ENCODE peak calls at places on chromosomes 6 and 20, in six cellular contexts. H is mesenchymal stem cell, S is H1, Z is IMR-90, Y is neuronal stem cell, P is mesendoderm. D is an unnamed sample.

GRCh38 chr20:54168961-54169862 is 4.6 kb downstream of the CYP24A1 start:
- DNase-seq in H (no peak), S (no peak), Z (no peak), Y (no peak), P (no peak), D (no peak)

GRCh38 chr6:166781331-166781730 is 154.3 kb upstream of the RPS6KA2 start:
- DNase-seq in H (no peak), S (no peak), Z (no peak), Y (no peak), P (no peak), D (no peak)

GRCh38 chr6:49713346-49713745 is at the start of gene CRISP2:
- DNase-seq in H (no peak), S (no peak), Z (no peak), Y (no peak), P (no peak), D (peak; percentile 58)

GRCh38 chr6:151391471-151392428 is at the start of gene ZBTB2:
- DNase-seq in H (peak; percentile 92), S (peak; percentile 71), Z (peak; percentile 89), Y (peak; percentile 66), P (peak; percentile 95), D (peak; percentile 80)

GRCh38 chr20:40754372-40754943 is 65.4 kb upstream of the MAFB start:
- DNase-seq in H (peak; percentile 21), S (no peak), Z (no peak), Y (no peak), P (no peak), D (no peak)

GRCh38 chr6:73290435-73290834 is 27.4 kb upstream of the KHDC1 start:
- DNase-seq in H (peak; percentile 40), S (no peak), Z (peak; percentile 58), Y (no peak), P (no peak), D (no peak)

GRCh38 chr6:107737397-107737793 is 86.7 kb downstream of the SCML4 start:
- DNase-seq in H (no peak), S (no peak), Z (no peak), Y (no peak), P (no peak), D (no peak)

GRCh38 chr6:46078294-46078693 is 51.5 kb upstream of the ENPP4 start:
- DNase-seq in H (no peak), S (no peak), Z (no peak), Y (no peak), P (no peak), D (no peak)

GRCh38 chr6:3913077-3913957 is 64.1 kb downstream of the FAM50B start:
- DNase-seq in H (peak; percentile 80), S (peak; percentile 7), Z (peak; percentile 99), Y (no peak), P (peak; percentile 37), D (no peak)

GRCh38 chr6:154932562-154933027 is 62.5 kb upstream of the TIAM2 start:
- DNase-seq in H (peak; percentile 85), S (no peak), Z (peak; percentile 78), Y (no peak), P (peak; percentile 96), D (no peak)

GRCh38 chr20:30284533-30284932 is 972.9 kb upstream of the DEFB115 start:
- DNase-seq in H (no peak), S (no peak), Z (no peak), Y (no peak), P (no peak), D (no peak)

GRCh38 chr6:36962874-36963273 is 8.3 kb downstream of the PI16 start:
- DNase-seq in H (peak; percentile 65), S (peak; percentile 95), Z (peak; percentile 51), Y (peak; percentile 71), P (peak; percentile 96), D (peak; percentile 93)

GRCh38 chr6:151001387-151002063 is 136.0 kb downstream of the MTHFD1L start:
- DNase-seq in H (no peak), S (no peak), Z (no peak), Y (no peak), P (no peak), D (no peak)

GRCh38 chr20:23397961-23398360 is 23.3 kb downstream of the NAPB start:
- DNase-seq in H (peak; percentile 76), S (no peak), Z (peak; percentile 69), Y (no peak), P (peak; percentile 9), D (no peak)

GRCh38 chr6:91606148-91606901 is 1019.5 kb upstream of the MAP3K7 start:
- DNase-seq in H (no peak), S (no peak), Z (no peak), Y (no peak), P (no peak), D (no peak)

GRCh38 chr6:102474041-102474807 is 1080.7 kb downstream of the GRIK2 start:
- DNase-seq in H (no peak), S (no peak), Z (no peak), Y (no peak), P (no peak), D (no peak)

GRCh38 chr20:52104546-52105044 is 87.0 kb downstream of the ZFP64 start:
- DNase-seq in H (peak; percentile 50), S (peak; percentile 86), Z (peak; percentile 8), Y (peak; percentile 46), P (peak; percentile 91), D (peak; percentile 73)

GRCh38 chr6:38310061-38310460 is 329.7 kb downstream of the BTBD9 start:
- DNase-seq in H (no peak), S (no peak), Z (no peak), Y (no peak), P (peak; percentile 85), D (no peak)

GRCh38 chr20:50415516-50416268 is 94.5 kb upstream of the PTPN1 start:
- DNase-seq in H (peak; percentile 89), S (peak; percentile 59), Z (peak; percentile 87), Y (no peak), P (no peak), D (peak; percentile 59)

GRCh38 chr20:884983-885952 is 30.9 kb downstream of the ANGPT4 start:
- DNase-seq in H (peak; percentile 23), S (peak; percentile 82), Z (peak; percentile 26), Y (peak; percentile 59), P (peak; percentile 96), D (peak; percentile 96)

GRCh38 chr6:129577691-129578090 is 132.3 kb downstream of the ARHGAP18 start:
- DNase-seq in H (no peak), S (no peak), Z (no peak), Y (no peak), P (no peak), D (no peak)

GRCh38 chr6:29627762-29628418 is 5.1 kb downstream of the GABBR1 start:
- DNase-seq in H (peak; percentile 91), S (peak; percentile 85), Z (peak; percentile 86), Y (peak; percentile 86), P (peak; percentile 96), D (peak; percentile 94)

DNA sequence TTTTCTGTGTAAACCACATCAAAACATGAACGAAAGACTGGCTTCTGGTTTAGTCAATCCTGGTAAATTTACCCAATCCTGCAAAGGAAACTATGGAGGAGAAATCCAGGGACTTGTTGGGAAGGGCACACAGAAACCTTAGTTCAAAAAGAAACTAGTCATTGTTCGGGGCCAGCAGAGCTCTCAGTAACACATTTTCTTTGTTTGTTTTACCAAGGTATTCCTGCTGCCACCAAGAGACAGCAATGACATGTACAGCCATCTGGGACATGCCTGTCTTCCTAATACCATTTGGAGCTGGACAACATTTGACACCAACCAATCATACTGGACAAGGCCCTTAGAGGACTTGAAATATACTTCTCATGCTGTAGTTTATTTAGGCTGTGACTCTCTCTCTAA is 8.3 kb downstream of the OARD1 start:
- DNase-seq in H (no peak), S (no peak), Z (no peak), Y (no peak), P (no peak), D (no peak)
- H2AK5ac ChIP-seq in H (no peak overlapping the region), S (no peak overlapping the region), Z (no peak overlapping the region), Y (no peak overlapping the region), P (no peak overlapping the region), D (no peak overlapping the region)

GRCh38 chr6:4939241-4939640 is 64.6 kb downstream of the RPP40 start:
- DNase-seq in H (no peak), S (no peak), Z (no peak), Y (no peak), P (no peak), D (no peak)

GRCh38 chr6:4935486-4935885 is 68.4 kb downstream of the RPP40 start:
- DNase-seq in H (no peak), S (no peak), Z (no peak), Y (no peak), P (no peak), D (no peak)

GRCh38 chr6:4935981-4936680 is 67.7 kb downstream of the RPP40 start:
- DNase-seq in H (no peak), S (no peak), Z (no peak), Y (no peak), P (no peak), D (no peak)

GRCh38 chr6:4936681-4937041 is 67.2 kb downstream of the RPP40 start:
- DNase-seq in H (peak; percentile 63), S (no peak), Z (peak; percentile 80), Y (no peak), P (peak; percentile 53), D (no peak)

DNA sequence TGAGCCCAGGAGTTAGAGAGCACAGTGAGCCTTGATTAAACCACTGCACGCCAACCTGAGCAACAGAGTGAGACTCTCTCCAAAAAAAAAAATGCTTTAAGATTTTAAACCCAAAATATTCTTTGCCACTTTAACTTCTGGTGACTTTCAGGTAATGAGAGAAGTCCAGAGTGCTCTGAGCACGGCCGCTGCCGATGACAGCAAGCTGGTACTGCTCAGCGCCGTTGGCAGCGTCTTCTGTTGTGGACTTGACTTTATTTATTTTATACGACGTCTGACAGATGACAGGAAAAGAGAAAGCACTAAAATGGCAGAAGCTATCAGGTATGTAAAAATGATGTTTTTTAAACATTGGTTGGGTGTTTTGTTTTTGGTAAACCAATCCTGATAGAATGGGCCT is 66.4 kb downstream of the RPP40 start:
- DNase-seq in H (no peak), S (no peak), Z (no peak), Y (no peak), P (no peak), D (no peak)
- H3K4me1 ChIP-seq in H (peaks cover 8% of the 10 kb centered on the region), S (peaks cover under 1% of the 10 kb centered on the region), Z (peaks cover 11% of the 10 kb centered on the region), Y (peaks cover 4% of the 10 kb centered on the region), P (peaks cover 3% of the 10 kb centered on the region), D (peaks cover 2% of the 10 kb centered on the region)

GRCh38 chr6:137864812-137865508 is 2.1 kb upstream of the TNFAIP3 start:
- DNase-seq in H (peak; percentile 36), S (no peak), Z (no peak), Y (no peak), P (peak; percentile 90), D (peak; percentile 31)
- H2BK5ac ChIP-seq in H (no peak overlapping the region), S (no peak overlapping the region), Z (no peak overlapping the region), Y (no peak overlapping the region), P (no peak overlapping the region), D (no peak overlapping the region)

GRCh38 chr6:169108753-169109152 is 144.9 kb downstream of the THBS2 start:
- DNase-seq in H (no peak), S (no peak), Z (no peak), Y (no peak), P (no peak), D (no peak)
- H2AK5ac ChIP-seq in H (no peak overlapping the region), S (no peak overlapping the region), Z (no peak overlapping the region), Y (no peak overlapping the region), P (no peak overlapping the region), D (no peak overlapping the region)